ENCODE peak calls at places on chromosomes 2 and 18, in nine cellular contexts. O is thoracic aorta, Y is sigmoid colon, G is BE2C, H is lung, T is stomach, A is H1, X is Panc1, E is HCT116. J is an unnamed sample.
A peak's percentile ranks its signal among the peaks of the same experiment; 100 is the strongest.

GRCh38 chr2:168097431-168097830 is 150.0 kb downstream of the STK39 start:
- DNase-seq in O (no peak), Y (no peak), G (no peak), H (no peak), T (no peak), A (no peak), X (no peak), E (no peak), J (no peak)

GRCh38 chr2:148721520-148721931 is 77.0 kb downstream of the EPC2 start:
- DNase-seq in O (no peak), Y (no peak), G (no peak), H (no peak), T (no peak), A (no peak), X (no peak), E (no peak), J (no peak)

GRCh38 chr2:184685999-184686841 is 87.9 kb downstream of the ZNF804A start:
- DNase-seq in O (no peak), Y (no peak), G (no peak), H (no peak), T (no peak), A (no peak), X (no peak), E (no peak), J (no peak)

GRCh38 chr2:241841181-241842066 is 17.3 kb downstream of the PDCD1 start:
- DNase-seq in O (no peak), Y (peak; percentile 58), G (no peak), H (no peak), T (no peak), A (no peak), X (no peak), E (no peak), J (no peak)

GRCh38 chr2:70133521-70134348 is 46.5 kb downstream of the PCBP1 start:
- DNase-seq in O (no peak), Y (no peak), G (no peak), H (no peak), T (no peak), A (no peak), X (no peak), E (no peak), J (no peak)

GRCh38 chr2:233460726-233461431 is 105.7 kb downstream of the USP40 start:
- DNase-seq in O (no peak), Y (no peak), G (peak; percentile 7), H (no peak), T (peak; percentile 74), A (no peak), X (no peak), E (no peak), J (no peak)

GRCh38 chr2:62270728-62271127 is 74.8 kb downstream of the B3GNT2 start:
- DNase-seq in O (no peak), Y (peak; percentile 81), G (peak; percentile 75), H (no peak), T (peak; percentile 81), A (no peak), X (no peak), E (no peak), J (no peak)

GRCh38 chr2:200314976-200315567 is 8.6 kb downstream of the SPATS2L start:
- DNase-seq in O (no peak), Y (no peak), G (no peak), H (no peak), T (no peak), A (no peak), X (no peak), E (no peak), J (no peak)

GRCh38 chr2:85999131-85999831 is 106.4 kb downstream of the POLR1A start:
- DNase-seq in O (no peak), Y (no peak), G (no peak), H (no peak), T (no peak), A (no peak), X (no peak), E (no peak), J (no peak)

GRCh38 chr2:146438246-146438645 is 1406.6 kb upstream of the ACVR2A start:
- DNase-seq in O (no peak), Y (no peak), G (no peak), H (no peak), T (no peak), A (no peak), X (no peak), E (no peak), J (no peak)

GRCh38 chr18:48590678-48591077 is 51.8 kb downstream of the CTIF start:
- DNase-seq in O (peak; percentile 40), Y (no peak), G (peak; percentile 63), H (no peak), T (no peak), A (no peak), X (no peak), E (peak; percentile 2), J (no peak)

GRCh38 chr2:30768708-30769580 is 38.3 kb downstream of the CAPN13 start:
- DNase-seq in O (no peak), Y (no peak), G (no peak), H (peak; percentile 21), T (peak; percentile 8), A (no peak), X (no peak), E (no peak), J (no peak)

GRCh38 chr2:110946892-110947291 is 173.8 kb upstream of the BCL2L11 start:
- DNase-seq in O (no peak), Y (no peak), G (no peak), H (peak; percentile 46), T (no peak), A (no peak), X (no peak), E (no peak), J (no peak)

GRCh38 chr2:165601866-165602636 is 132.6 kb downstream of the CSRNP3 start:
- DNase-seq in O (no peak), Y (no peak), G (no peak), H (no peak), T (no peak), A (no peak), X (no peak), E (no peak), J (no peak)

GRCh38 chr2:220394433-220394832 is 767.0 kb downstream of the SLC4A3 start:
- DNase-seq in O (no peak), Y (no peak), G (no peak), H (no peak), T (no peak), A (no peak), X (no peak), E (no peak), J (no peak)

GRCh38 chr18:47260138-47260923 is 8.9 kb upstream of the SKOR2 start:
- DNase-seq in O (no peak), Y (no peak), G (no peak), H (peak; percentile 49), T (peak; percentile 31), A (no peak), X (no peak), E (no peak), J (no peak)

GRCh38 chr18:77110400-77110799 is 22.2 kb downstream of the MBP start:
- DNase-seq in O (no peak), Y (no peak), G (no peak), H (no peak), T (no peak), A (no peak), X (no peak), E (no peak), J (no peak)

GRCh38 chr2:11270891-11271290 is 73.5 kb downstream of the ROCK2 start:
- DNase-seq in O (no peak), Y (no peak), G (no peak), H (no peak), T (no peak), A (no peak), X (no peak), E (no peak), J (no peak)

GRCh38 chr2:3751281-3751680 is 47.9 kb downstream of the DCDC2C start:
- DNase-seq in O (no peak), Y (no peak), G (no peak), H (no peak), T (no peak), A (no peak), X (no peak), E (no peak), J (no peak)

GRCh38 chr2:181563101-181563692 is 93.7 kb downstream of the CERKL start:
- DNase-seq in O (no peak), Y (no peak), G (no peak), H (no peak), T (no peak), A (no peak), X (no peak), E (no peak), J (no peak)
- TF ChIP-seq CTCF in O (no peak), Y (no peak), G (no peak), H (no peak), T (no peak), A (no peak), X (no peak), E (no peak), J (no peak)

GRCh38 chr18:58341913-58342312 is 287.0 kb downstream of the ALPK2 start:
- DNase-seq in O (no peak), Y (no peak), G (no peak), H (no peak), T (no peak), A (no peak), X (no peak), E (no peak), J (no peak)
- H3K4me1 ChIP-seq in O (no peaks in the 10 kb centered on the region), Y (no peaks in the 10 kb centered on the region), G (no peaks in the 10 kb centered on the region), H (peaks cover 14% of the 10 kb centered on the region), T (peaks cover 32% of the 10 kb centered on the region), A (peaks cover 17% of the 10 kb centered on the region), X (no peaks in the 10 kb centered on the region), E (no peaks in the 10 kb centered on the region), J (no peaks in the 10 kb centered on the region)

DNA sequence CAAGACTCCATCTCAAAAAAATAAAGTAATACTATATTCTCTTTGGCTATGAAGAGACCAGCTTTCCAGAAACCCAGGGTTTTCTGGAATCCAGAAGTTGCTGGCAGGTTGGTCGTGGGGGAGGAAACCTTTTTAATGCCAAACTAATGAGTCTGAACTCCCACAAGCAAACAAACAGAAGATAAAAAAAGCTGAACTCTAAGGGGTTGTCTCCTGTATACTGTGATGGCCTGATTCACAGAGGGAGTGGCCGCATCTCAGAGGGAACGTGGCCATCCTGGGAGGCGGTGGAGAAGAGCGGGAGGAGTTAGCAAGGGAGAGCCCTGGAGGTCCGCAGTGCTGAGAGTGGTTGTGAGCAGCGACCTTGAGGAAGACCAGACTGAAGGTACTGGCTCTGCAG is 36.1 kb downstream of the LIMS1 start:
- DNase-seq in O (no peak), Y (no peak), G (no peak), H (no peak), T (no peak), A (no peak), X (no peak), E (no peak), J (no peak)
- H3K4me3 ChIP-seq in O (no peak overlapping the region), Y (no peak overlapping the region), G (no peak overlapping the region), H (no peak overlapping the region), T (no peak overlapping the region), A (no peak overlapping the region), X (no peak overlapping the region), E (no peak overlapping the region), J (no peak overlapping the region)

GRCh38 chr18:45440246-45440645 is 175.0 kb upstream of the SLC14A2 start:
- DNase-seq in O (no peak), Y (no peak), G (no peak), H (no peak), T (no peak), A (no peak), X (no peak), E (no peak), J (no peak)

GRCh38 chr18:45437399-45437798 is 177.9 kb upstream of the SLC14A2 start:
- DNase-seq in O (no peak), Y (no peak), G (no peak), H (no peak), T (no peak), A (no peak), X (no peak), E (no peak), J (no peak)

GRCh38 chr18:45435810-45436209 is 179.5 kb upstream of the SLC14A2 start:
- DNase-seq in O (no peak), Y (no peak), G (no peak), H (no peak), T (no peak), A (no peak), X (no peak), E (no peak), J (no peak)

GRCh38 chr18:45441110-45441842 is 174.0 kb upstream of the SLC14A2 start:
- DNase-seq in O (no peak), Y (no peak), G (no peak), H (no peak), T (no peak), A (no peak), X (no peak), E (no peak), J (no peak)
- TF ChIP-seq CTCF in O (no peak), Y (no peak), G (peak; percentile 16), H (no peak), T (no peak), A (no peak), X (peak; percentile 15), E (no peak), J (peak; percentile 12)